ENCODE peak calls at places on chromosomes 4 and X, in nine cellular contexts. One of them, this sample, is unnamed.
A peak's percentile ranks its signal among the peaks of the same experiment; 100 is the strongest.

GRCh38 chr4:141614878-141615586 is 21.4 kb upstream of the IL15 start:
- DNase-seq in psoas muscle: no peak
- DNase-seq in Calu3: no peak
- DNase-seq in HFF-Myc: no peak
- DNase-seq in activated T-helper 1 cell treated with anti-CD3 and anti-CD28 coated beads, Interleukin-12 subunit alpha, Interleukin-12 subunit beta, Interleukin-2, Interleukin-4 antibody, amounts not matched to agents 30 ng/mL and 10 ng/mL and 1 ng/mL, durations not matched to agents 14 hours and 24 hours and 36 hours: no peak
- DNase-seq in stimulated activated CD8-positive, alpha-beta memory T cell treated with anti-CD3 and anti-CD28 coated beads, Interleukin-4, amount 100 ng/mL, for 1 hour: no peak
- DNase-seq in neural crest cell: no peak
- DNase-seq in activated CD4-positive, CD25-positive, alpha-beta regulatory T cell: no peak
- DNase-seq in NCI-H446: no peak
- DNase-seq in this sample: no peak

GRCh38 chr4:54082168-54082567 is 17.8 kb upstream of the CHIC2 start:
- DNase-seq in psoas muscle: no peak
- DNase-seq in Calu3: peak; percentile 65
- DNase-seq in HFF-Myc: peak; percentile 99
- DNase-seq in activated T-helper 1 cell treated with anti-CD3 and anti-CD28 coated beads, Interleukin-12 subunit alpha, Interleukin-12 subunit beta, Interleukin-2, Interleukin-4 antibody, amounts not matched to agents 30 ng/mL and 10 ng/mL and 1 ng/mL, durations not matched to agents 14 hours and 24 hours and 36 hours: no peak
- DNase-seq in stimulated activated CD8-positive, alpha-beta memory T cell treated with anti-CD3 and anti-CD28 coated beads, Interleukin-4, amount 100 ng/mL, for 1 hour: no peak
- DNase-seq in neural crest cell: no peak
- DNase-seq in activated CD4-positive, CD25-positive, alpha-beta regulatory T cell: no peak
- DNase-seq in NCI-H446: peak; percentile 56
- DNase-seq in this sample: no peak

GRCh38 chrX:110248582-110248981 is 69.3 kb downstream of the AMMECR1 start:
- DNase-seq in psoas muscle: no peak
- DNase-seq in Calu3: no peak
- DNase-seq in HFF-Myc: no peak
- DNase-seq in activated T-helper 1 cell treated with anti-CD3 and anti-CD28 coated beads, Interleukin-12 subunit alpha, Interleukin-12 subunit beta, Interleukin-2, Interleukin-4 antibody, amounts not matched to agents 30 ng/mL and 10 ng/mL and 1 ng/mL, durations not matched to agents 14 hours and 24 hours and 36 hours: no peak
- DNase-seq in stimulated activated CD8-positive, alpha-beta memory T cell treated with anti-CD3 and anti-CD28 coated beads, Interleukin-4, amount 100 ng/mL, for 1 hour: no peak
- DNase-seq in neural crest cell: no peak
- DNase-seq in activated CD4-positive, CD25-positive, alpha-beta regulatory T cell: no peak
- DNase-seq in NCI-H446: no peak
- DNase-seq in this sample: no peak

GRCh38 chrX:24858004-24858746 is 157.6 kb downstream of the ARX start:
- DNase-seq in psoas muscle: no peak
- DNase-seq in Calu3: no peak
- DNase-seq in HFF-Myc: no peak
- DNase-seq in activated T-helper 1 cell treated with anti-CD3 and anti-CD28 coated beads, Interleukin-12 subunit alpha, Interleukin-12 subunit beta, Interleukin-2, Interleukin-4 antibody, amounts not matched to agents 30 ng/mL and 10 ng/mL and 1 ng/mL, durations not matched to agents 14 hours and 24 hours and 36 hours: no peak
- DNase-seq in stimulated activated CD8-positive, alpha-beta memory T cell treated with anti-CD3 and anti-CD28 coated beads, Interleukin-4, amount 100 ng/mL, for 1 hour: no peak
- DNase-seq in neural crest cell: no peak
- DNase-seq in activated CD4-positive, CD25-positive, alpha-beta regulatory T cell: no peak
- DNase-seq in NCI-H446: no peak
- DNase-seq in this sample: no peak

GRCh38 chr4:170497105-170497504 is 407.3 kb upstream of the AADAT start:
- DNase-seq in psoas muscle: no peak
- DNase-seq in Calu3: peak; percentile 38
- DNase-seq in HFF-Myc: no peak
- DNase-seq in activated T-helper 1 cell treated with anti-CD3 and anti-CD28 coated beads, Interleukin-12 subunit alpha, Interleukin-12 subunit beta, Interleukin-2, Interleukin-4 antibody, amounts not matched to agents 30 ng/mL and 10 ng/mL and 1 ng/mL, durations not matched to agents 14 hours and 24 hours and 36 hours: no peak
- DNase-seq in stimulated activated CD8-positive, alpha-beta memory T cell treated with anti-CD3 and anti-CD28 coated beads, Interleukin-4, amount 100 ng/mL, for 1 hour: no peak
- DNase-seq in neural crest cell: no peak
- DNase-seq in activated CD4-positive, CD25-positive, alpha-beta regulatory T cell: no peak
- DNase-seq in NCI-H446: no peak
- DNase-seq in this sample: peak; percentile 93

GRCh38 chr4:71241467-71242401 is 97.1 kb upstream of the SLC4A4 start:
- DNase-seq in psoas muscle: no peak
- DNase-seq in Calu3: peak; percentile 6
- DNase-seq in HFF-Myc: no peak
- DNase-seq in activated T-helper 1 cell treated with anti-CD3 and anti-CD28 coated beads, Interleukin-12 subunit alpha, Interleukin-12 subunit beta, Interleukin-2, Interleukin-4 antibody, amounts not matched to agents 30 ng/mL and 10 ng/mL and 1 ng/mL, durations not matched to agents 14 hours and 24 hours and 36 hours: no peak
- DNase-seq in stimulated activated CD8-positive, alpha-beta memory T cell treated with anti-CD3 and anti-CD28 coated beads, Interleukin-4, amount 100 ng/mL, for 1 hour: no peak
- DNase-seq in neural crest cell: no peak
- DNase-seq in activated CD4-positive, CD25-positive, alpha-beta regulatory T cell: no peak
- DNase-seq in NCI-H446: peak; percentile 18
- DNase-seq in this sample: no peak

GRCh38 chr4:5704276-5704675 is 4.1 kb downstream of the EVC2 start:
- DNase-seq in psoas muscle: no peak
- DNase-seq in Calu3: no peak
- DNase-seq in HFF-Myc: no peak
- DNase-seq in activated T-helper 1 cell treated with anti-CD3 and anti-CD28 coated beads, Interleukin-12 subunit alpha, Interleukin-12 subunit beta, Interleukin-2, Interleukin-4 antibody, amounts not matched to agents 30 ng/mL and 10 ng/mL and 1 ng/mL, durations not matched to agents 14 hours and 24 hours and 36 hours: no peak
- DNase-seq in stimulated activated CD8-positive, alpha-beta memory T cell treated with anti-CD3 and anti-CD28 coated beads, Interleukin-4, amount 100 ng/mL, for 1 hour: no peak
- DNase-seq in neural crest cell: no peak
- DNase-seq in activated CD4-positive, CD25-positive, alpha-beta regulatory T cell: no peak
- DNase-seq in NCI-H446: no peak
- DNase-seq in this sample: no peak

GRCh38 chr4:76434901-76435688 is at the start of gene SHROOM3:
- DNase-seq in psoas muscle: no peak
- DNase-seq in Calu3: no peak
- DNase-seq in HFF-Myc: no peak
- DNase-seq in activated T-helper 1 cell treated with anti-CD3 and anti-CD28 coated beads, Interleukin-12 subunit alpha, Interleukin-12 subunit beta, Interleukin-2, Interleukin-4 antibody, amounts not matched to agents 30 ng/mL and 10 ng/mL and 1 ng/mL, durations not matched to agents 14 hours and 24 hours and 36 hours: no peak
- DNase-seq in stimulated activated CD8-positive, alpha-beta memory T cell treated with anti-CD3 and anti-CD28 coated beads, Interleukin-4, amount 100 ng/mL, for 1 hour: no peak
- DNase-seq in neural crest cell: peak; percentile 18
- DNase-seq in activated CD4-positive, CD25-positive, alpha-beta regulatory T cell: no peak
- DNase-seq in NCI-H446: no peak
- DNase-seq in this sample: peak; percentile 27

GRCh38 chr4:14888790-14889189 is 113.5 kb upstream of the CPEB2 start:
- DNase-seq in psoas muscle: no peak
- DNase-seq in Calu3: no peak
- DNase-seq in HFF-Myc: no peak
- DNase-seq in activated T-helper 1 cell treated with anti-CD3 and anti-CD28 coated beads, Interleukin-12 subunit alpha, Interleukin-12 subunit beta, Interleukin-2, Interleukin-4 antibody, amounts not matched to agents 30 ng/mL and 10 ng/mL and 1 ng/mL, durations not matched to agents 14 hours and 24 hours and 36 hours: no peak
- DNase-seq in stimulated activated CD8-positive, alpha-beta memory T cell treated with anti-CD3 and anti-CD28 coated beads, Interleukin-4, amount 100 ng/mL, for 1 hour: no peak
- DNase-seq in neural crest cell: no peak
- DNase-seq in activated CD4-positive, CD25-positive, alpha-beta regulatory T cell: no peak
- DNase-seq in NCI-H446: no peak
- DNase-seq in this sample: no peak

GRCh38 chrX:15151267-15152196 is 118.4 kb downstream of the ASB9 start:
- DNase-seq in psoas muscle: no peak
- DNase-seq in Calu3: no peak
- DNase-seq in HFF-Myc: no peak
- DNase-seq in activated T-helper 1 cell treated with anti-CD3 and anti-CD28 coated beads, Interleukin-12 subunit alpha, Interleukin-12 subunit beta, Interleukin-2, Interleukin-4 antibody, amounts not matched to agents 30 ng/mL and 10 ng/mL and 1 ng/mL, durations not matched to agents 14 hours and 24 hours and 36 hours: peak; percentile 8
- DNase-seq in stimulated activated CD8-positive, alpha-beta memory T cell treated with anti-CD3 and anti-CD28 coated beads, Interleukin-4, amount 100 ng/mL, for 1 hour: no peak
- DNase-seq in neural crest cell: no peak
- DNase-seq in activated CD4-positive, CD25-positive, alpha-beta regulatory T cell: peak; percentile 1
- DNase-seq in NCI-H446: no peak
- DNase-seq in this sample: no peak

GRCh38 chr4:151638295-151638858 is 122.4 kb downstream of the GATB start:
- DNase-seq in psoas muscle: no peak
- DNase-seq in Calu3: no peak
- DNase-seq in HFF-Myc: no peak
- DNase-seq in activated T-helper 1 cell treated with anti-CD3 and anti-CD28 coated beads, Interleukin-12 subunit alpha, Interleukin-12 subunit beta, Interleukin-2, Interleukin-4 antibody, amounts not matched to agents 30 ng/mL and 10 ng/mL and 1 ng/mL, durations not matched to agents 14 hours and 24 hours and 36 hours: no peak
- DNase-seq in stimulated activated CD8-positive, alpha-beta memory T cell treated with anti-CD3 and anti-CD28 coated beads, Interleukin-4, amount 100 ng/mL, for 1 hour: no peak
- DNase-seq in neural crest cell: no peak
- DNase-seq in activated CD4-positive, CD25-positive, alpha-beta regulatory T cell: no peak
- DNase-seq in NCI-H446: no peak
- DNase-seq in this sample: no peak

GRCh38 chr4:6044805-6045204 is 26.6 kb upstream of the C4orf50 start:
- DNase-seq in psoas muscle: no peak
- DNase-seq in Calu3: no peak
- DNase-seq in HFF-Myc: no peak
- DNase-seq in activated T-helper 1 cell treated with anti-CD3 and anti-CD28 coated beads, Interleukin-12 subunit alpha, Interleukin-12 subunit beta, Interleukin-2, Interleukin-4 antibody, amounts not matched to agents 30 ng/mL and 10 ng/mL and 1 ng/mL, durations not matched to agents 14 hours and 24 hours and 36 hours: no peak
- DNase-seq in stimulated activated CD8-positive, alpha-beta memory T cell treated with anti-CD3 and anti-CD28 coated beads, Interleukin-4, amount 100 ng/mL, for 1 hour: no peak
- DNase-seq in neural crest cell: no peak
- DNase-seq in activated CD4-positive, CD25-positive, alpha-beta regulatory T cell: no peak
- DNase-seq in NCI-H446: no peak
- DNase-seq in this sample: no peak

GRCh38 chr4:122379239-122379638 is 428 bp downstream of the ADAD1 start:
- DNase-seq in psoas muscle: no peak
- DNase-seq in Calu3: no peak
- DNase-seq in HFF-Myc: no peak
- DNase-seq in activated T-helper 1 cell treated with anti-CD3 and anti-CD28 coated beads, Interleukin-12 subunit alpha, Interleukin-12 subunit beta, Interleukin-2, Interleukin-4 antibody, amounts not matched to agents 30 ng/mL and 10 ng/mL and 1 ng/mL, durations not matched to agents 14 hours and 24 hours and 36 hours: no peak
- DNase-seq in stimulated activated CD8-positive, alpha-beta memory T cell treated with anti-CD3 and anti-CD28 coated beads, Interleukin-4, amount 100 ng/mL, for 1 hour: no peak
- DNase-seq in neural crest cell: no peak
- DNase-seq in activated CD4-positive, CD25-positive, alpha-beta regulatory T cell: no peak
- DNase-seq in NCI-H446: no peak
- DNase-seq in this sample: no peak

GRCh38 chr4:25654971-25655963 is at the start of gene SLC34A2:
- DNase-seq in psoas muscle: no peak
- DNase-seq in Calu3: peak; percentile 75
- DNase-seq in HFF-Myc: no peak
- DNase-seq in activated T-helper 1 cell treated with anti-CD3 and anti-CD28 coated beads, Interleukin-12 subunit alpha, Interleukin-12 subunit beta, Interleukin-2, Interleukin-4 antibody, amounts not matched to agents 30 ng/mL and 10 ng/mL and 1 ng/mL, durations not matched to agents 14 hours and 24 hours and 36 hours: no peak
- DNase-seq in stimulated activated CD8-positive, alpha-beta memory T cell treated with anti-CD3 and anti-CD28 coated beads, Interleukin-4, amount 100 ng/mL, for 1 hour: no peak
- DNase-seq in neural crest cell: peak; percentile 5
- DNase-seq in activated CD4-positive, CD25-positive, alpha-beta regulatory T cell: no peak
- DNase-seq in NCI-H446: no peak
- DNase-seq in this sample: no peak

GRCh38 chrX:634306-634958 is 3.8 kb downstream of the SHOX start:
- DNase-seq in psoas muscle: no peak
- DNase-seq in Calu3: no peak
- DNase-seq in HFF-Myc: no peak
- DNase-seq in activated T-helper 1 cell treated with anti-CD3 and anti-CD28 coated beads, Interleukin-12 subunit alpha, Interleukin-12 subunit beta, Interleukin-2, Interleukin-4 antibody, amounts not matched to agents 30 ng/mL and 10 ng/mL and 1 ng/mL, durations not matched to agents 14 hours and 24 hours and 36 hours: no peak
- DNase-seq in stimulated activated CD8-positive, alpha-beta memory T cell treated with anti-CD3 and anti-CD28 coated beads, Interleukin-4, amount 100 ng/mL, for 1 hour: no peak
- DNase-seq in neural crest cell: no peak
- DNase-seq in activated CD4-positive, CD25-positive, alpha-beta regulatory T cell: no peak
- DNase-seq in NCI-H446: no peak
- DNase-seq in this sample: no peak

GRCh38 chr4:176191974-176192373 is 3.4 kb downstream of the SPATA4 start:
- DNase-seq in psoas muscle: no peak
- DNase-seq in Calu3: no peak
- DNase-seq in HFF-Myc: no peak
- DNase-seq in activated T-helper 1 cell treated with anti-CD3 and anti-CD28 coated beads, Interleukin-12 subunit alpha, Interleukin-12 subunit beta, Interleukin-2, Interleukin-4 antibody, amounts not matched to agents 30 ng/mL and 10 ng/mL and 1 ng/mL, durations not matched to agents 14 hours and 24 hours and 36 hours: no peak
- DNase-seq in stimulated activated CD8-positive, alpha-beta memory T cell treated with anti-CD3 and anti-CD28 coated beads, Interleukin-4, amount 100 ng/mL, for 1 hour: no peak
- DNase-seq in neural crest cell: no peak
- DNase-seq in activated CD4-positive, CD25-positive, alpha-beta regulatory T cell: no peak
- DNase-seq in NCI-H446: peak; percentile 43
- DNase-seq in this sample: no peak

GRCh38 chr4:14241574-14241973 is 614.0 kb upstream of the BOD1L1 start:
- DNase-seq in psoas muscle: no peak
- DNase-seq in Calu3: no peak
- DNase-seq in HFF-Myc: no peak
- DNase-seq in activated T-helper 1 cell treated with anti-CD3 and anti-CD28 coated beads, Interleukin-12 subunit alpha, Interleukin-12 subunit beta, Interleukin-2, Interleukin-4 antibody, amounts not matched to agents 30 ng/mL and 10 ng/mL and 1 ng/mL, durations not matched to agents 14 hours and 24 hours and 36 hours: no peak
- DNase-seq in stimulated activated CD8-positive, alpha-beta memory T cell treated with anti-CD3 and anti-CD28 coated beads, Interleukin-4, amount 100 ng/mL, for 1 hour: no peak
- DNase-seq in neural crest cell: no peak
- DNase-seq in activated CD4-positive, CD25-positive, alpha-beta regulatory T cell: no peak
- DNase-seq in NCI-H446: no peak
- DNase-seq in this sample: no peak

GRCh38 chr4:78185117-78185516 is 128.0 kb downstream of the FRAS1 start:
- DNase-seq in psoas muscle: no peak
- DNase-seq in Calu3: no peak
- DNase-seq in HFF-Myc: no peak
- DNase-seq in activated T-helper 1 cell treated with anti-CD3 and anti-CD28 coated beads, Interleukin-12 subunit alpha, Interleukin-12 subunit beta, Interleukin-2, Interleukin-4 antibody, amounts not matched to agents 30 ng/mL and 10 ng/mL and 1 ng/mL, durations not matched to agents 14 hours and 24 hours and 36 hours: no peak
- DNase-seq in stimulated activated CD8-positive, alpha-beta memory T cell treated with anti-CD3 and anti-CD28 coated beads, Interleukin-4, amount 100 ng/mL, for 1 hour: no peak
- DNase-seq in neural crest cell: no peak
- DNase-seq in activated CD4-positive, CD25-positive, alpha-beta regulatory T cell: no peak
- DNase-seq in NCI-H446: no peak
- DNase-seq in this sample: no peak

GRCh38 chr4:119300388-119301131 is 21.4 kb downstream of the FABP2 start:
- DNase-seq in psoas muscle: peak; percentile 96
- DNase-seq in Calu3: peak; percentile 90
- DNase-seq in HFF-Myc: peak; percentile 68
- DNase-seq in activated T-helper 1 cell treated with anti-CD3 and anti-CD28 coated beads, Interleukin-12 subunit alpha, Interleukin-12 subunit beta, Interleukin-2, Interleukin-4 antibody, amounts not matched to agents 30 ng/mL and 10 ng/mL and 1 ng/mL, durations not matched to agents 14 hours and 24 hours and 36 hours: peak; percentile 93
- DNase-seq in stimulated activated CD8-positive, alpha-beta memory T cell treated with anti-CD3 and anti-CD28 coated beads, Interleukin-4, amount 100 ng/mL, for 1 hour: peak; percentile 82
- DNase-seq in neural crest cell: peak; percentile 85
- DNase-seq in activated CD4-positive, CD25-positive, alpha-beta regulatory T cell: no peak
- DNase-seq in NCI-H446: no peak
- DNase-seq in this sample: no peak

GRCh38 chrX:30246769-30247489 is at the start of gene MAGEB1:
- DNase-seq in psoas muscle: no peak
- DNase-seq in Calu3: no peak
- DNase-seq in HFF-Myc: no peak
- DNase-seq in activated T-helper 1 cell treated with anti-CD3 and anti-CD28 coated beads, Interleukin-12 subunit alpha, Interleukin-12 subunit beta, Interleukin-2, Interleukin-4 antibody, amounts not matched to agents 30 ng/mL and 10 ng/mL and 1 ng/mL, durations not matched to agents 14 hours and 24 hours and 36 hours: no peak
- DNase-seq in stimulated activated CD8-positive, alpha-beta memory T cell treated with anti-CD3 and anti-CD28 coated beads, Interleukin-4, amount 100 ng/mL, for 1 hour: no peak
- DNase-seq in neural crest cell: no peak
- DNase-seq in activated CD4-positive, CD25-positive, alpha-beta regulatory T cell: no peak
- DNase-seq in NCI-H446: no peak
- DNase-seq in this sample: no peak

GRCh38 chr4:54539500-54540029 is 118.2 kb upstream of the KIT start:
- DNase-seq in psoas muscle: peak; percentile 65
- DNase-seq in Calu3: peak; percentile 49
- DNase-seq in HFF-Myc: no peak
- DNase-seq in activated T-helper 1 cell treated with anti-CD3 and anti-CD28 coated beads, Interleukin-12 subunit alpha, Interleukin-12 subunit beta, Interleukin-2, Interleukin-4 antibody, amounts not matched to agents 30 ng/mL and 10 ng/mL and 1 ng/mL, durations not matched to agents 14 hours and 24 hours and 36 hours: no peak
- DNase-seq in stimulated activated CD8-positive, alpha-beta memory T cell treated with anti-CD3 and anti-CD28 coated beads, Interleukin-4, amount 100 ng/mL, for 1 hour: no peak
- DNase-seq in neural crest cell: peak; percentile 69
- DNase-seq in activated CD4-positive, CD25-positive, alpha-beta regulatory T cell: no peak
- DNase-seq in NCI-H446: no peak
- DNase-seq in this sample: no peak

GRCh38 chr4:150237110-150237852 is 159.0 kb downstream of the DCLK2 start:
- DNase-seq in psoas muscle: no peak
- DNase-seq in Calu3: no peak
- DNase-seq in HFF-Myc: peak; percentile 93
- DNase-seq in activated T-helper 1 cell treated with anti-CD3 and anti-CD28 coated beads, Interleukin-12 subunit alpha, Interleukin-12 subunit beta, Interleukin-2, Interleukin-4 antibody, amounts not matched to agents 30 ng/mL and 10 ng/mL and 1 ng/mL, durations not matched to agents 14 hours and 24 hours and 36 hours: no peak
- DNase-seq in stimulated activated CD8-positive, alpha-beta memory T cell treated with anti-CD3 and anti-CD28 coated beads, Interleukin-4, amount 100 ng/mL, for 1 hour: no peak
- DNase-seq in neural crest cell: no peak
- DNase-seq in activated CD4-positive, CD25-positive, alpha-beta regulatory T cell: no peak
- DNase-seq in NCI-H446: no peak
- DNase-seq in this sample: peak; percentile 27

GRCh38 chr4:117324851-117325491 is 239.6 kb upstream of the TRAM1L1 start:
- DNase-seq in psoas muscle: no peak
- DNase-seq in Calu3: peak; percentile 53
- DNase-seq in HFF-Myc: no peak
- DNase-seq in activated T-helper 1 cell treated with anti-CD3 and anti-CD28 coated beads, Interleukin-12 subunit alpha, Interleukin-12 subunit beta, Interleukin-2, Interleukin-4 antibody, amounts not matched to agents 30 ng/mL and 10 ng/mL and 1 ng/mL, durations not matched to agents 14 hours and 24 hours and 36 hours: no peak
- DNase-seq in stimulated activated CD8-positive, alpha-beta memory T cell treated with anti-CD3 and anti-CD28 coated beads, Interleukin-4, amount 100 ng/mL, for 1 hour: no peak
- DNase-seq in neural crest cell: no peak
- DNase-seq in activated CD4-positive, CD25-positive, alpha-beta regulatory T cell: no peak
- DNase-seq in NCI-H446: no peak
- DNase-seq in this sample: no peak

GRCh38 chrX:110145854-110146253 is 142.9 kb downstream of the TMEM164 start:
- DNase-seq in psoas muscle: no peak
- DNase-seq in Calu3: peak; percentile 29
- DNase-seq in HFF-Myc: no peak
- DNase-seq in activated T-helper 1 cell treated with anti-CD3 and anti-CD28 coated beads, Interleukin-12 subunit alpha, Interleukin-12 subunit beta, Interleukin-2, Interleukin-4 antibody, amounts not matched to agents 30 ng/mL and 10 ng/mL and 1 ng/mL, durations not matched to agents 14 hours and 24 hours and 36 hours: no peak
- DNase-seq in stimulated activated CD8-positive, alpha-beta memory T cell treated with anti-CD3 and anti-CD28 coated beads, Interleukin-4, amount 100 ng/mL, for 1 hour: no peak
- DNase-seq in neural crest cell: peak; percentile 25
- DNase-seq in activated CD4-positive, CD25-positive, alpha-beta regulatory T cell: peak; percentile 0
- DNase-seq in NCI-H446: peak; percentile 32
- DNase-seq in this sample: peak; percentile 55